ENCODE peak calls at places on chromosomes 7 and 10, in ten cellular contexts. One of them, this sample, is unnamed.

GRCh38 chr7:102991540-102992214 is 78.9 kb downstream of the LRRC17 start:
- DNase-seq in MCF 10A: peak; percentile 92
- DNase-seq in amniotic stem cell: peak; percentile 71
- DNase-seq in activated T-helper 1 cell treated with Interleukin-2 at 50 U/mL for 16 hours: no peak
- DNase-seq in HCT116: peak; percentile 96
- DNase-seq in glutamatergic neuron: no peak
- DNase-seq in NCI-H2171: no peak
- DNase-seq in germinal center: no peak
- DNase-seq in WTC11: no peak
- DNase-seq in activated naive CD4-positive, alpha-beta T cell treated with anti-CD3 and anti-CD28 coated beads, Interleukin-2, amount 50 U/mL, for 72 hours: no peak
- DNase-seq in this sample: no peak

GRCh38 chr10:25050402-25050801 is 34.0 kb downstream of the THNSL1 start:
- DNase-seq in MCF 10A: no peak
- DNase-seq in amniotic stem cell: no peak
- DNase-seq in activated T-helper 1 cell treated with Interleukin-2 at 50 U/mL for 16 hours: no peak
- DNase-seq in HCT116: no peak
- DNase-seq in glutamatergic neuron: no peak
- DNase-seq in NCI-H2171: no peak
- DNase-seq in germinal center: no peak
- DNase-seq in WTC11: no peak
- DNase-seq in activated naive CD4-positive, alpha-beta T cell treated with anti-CD3 and anti-CD28 coated beads, Interleukin-2, amount 50 U/mL, for 72 hours: no peak
- DNase-seq in this sample: no peak

GRCh38 chr7:134420509-134421125 is 38.3 kb downstream of the AKR1B1 start:
- DNase-seq in MCF 10A: peak; percentile 88
- DNase-seq in amniotic stem cell: no peak
- DNase-seq in activated T-helper 1 cell treated with Interleukin-2 at 50 U/mL for 16 hours: no peak
- DNase-seq in HCT116: peak; percentile 23
- DNase-seq in glutamatergic neuron: peak; percentile 54
- DNase-seq in NCI-H2171: peak; percentile 25
- DNase-seq in germinal center: peak; percentile 11
- DNase-seq in WTC11: peak; percentile 58
- DNase-seq in activated naive CD4-positive, alpha-beta T cell treated with anti-CD3 and anti-CD28 coated beads, Interleukin-2, amount 50 U/mL, for 72 hours: no peak
- DNase-seq in this sample: no peak

GRCh38 chr7:96657347-96658010 is 52.2 kb downstream of the SEM1 start:
- DNase-seq in MCF 10A: no peak
- DNase-seq in amniotic stem cell: no peak
- DNase-seq in activated T-helper 1 cell treated with Interleukin-2 at 50 U/mL for 16 hours: no peak
- DNase-seq in HCT116: no peak
- DNase-seq in glutamatergic neuron: no peak
- DNase-seq in NCI-H2171: no peak
- DNase-seq in germinal center: no peak
- DNase-seq in WTC11: peak; percentile 36
- DNase-seq in activated naive CD4-positive, alpha-beta T cell treated with anti-CD3 and anti-CD28 coated beads, Interleukin-2, amount 50 U/mL, for 72 hours: no peak
- DNase-seq in this sample: no peak

GRCh38 chr7:140674899-140675701 is 2.4 kb downstream of the ADCK2 start:
- DNase-seq in MCF 10A: peak; percentile 70
- DNase-seq in amniotic stem cell: no peak
- DNase-seq in activated T-helper 1 cell treated with Interleukin-2 at 50 U/mL for 16 hours: no peak
- DNase-seq in HCT116: peak; percentile 27
- DNase-seq in glutamatergic neuron: no peak
- DNase-seq in NCI-H2171: no peak
- DNase-seq in germinal center: no peak
- DNase-seq in WTC11: no peak
- DNase-seq in activated naive CD4-positive, alpha-beta T cell treated with anti-CD3 and anti-CD28 coated beads, Interleukin-2, amount 50 U/mL, for 72 hours: no peak
- DNase-seq in this sample: no peak

GRCh38 chr7:130400120-130400572 is 19.9 kb downstream of the CPA1 start:
- DNase-seq in MCF 10A: no peak
- DNase-seq in amniotic stem cell: peak; percentile 79
- DNase-seq in activated T-helper 1 cell treated with Interleukin-2 at 50 U/mL for 16 hours: no peak
- DNase-seq in HCT116: no peak
- DNase-seq in glutamatergic neuron: no peak
- DNase-seq in NCI-H2171: no peak
- DNase-seq in germinal center: no peak
- DNase-seq in WTC11: no peak
- DNase-seq in activated naive CD4-positive, alpha-beta T cell treated with anti-CD3 and anti-CD28 coated beads, Interleukin-2, amount 50 U/mL, for 72 hours: no peak
- DNase-seq in this sample: no peak

GRCh38 chr10:101050206-101051069 is 11.4 kb upstream of the KAZALD1 start:
- DNase-seq in MCF 10A: peak; percentile 64
- DNase-seq in amniotic stem cell: peak; percentile 50
- DNase-seq in activated T-helper 1 cell treated with Interleukin-2 at 50 U/mL for 16 hours: peak; percentile 70
- DNase-seq in HCT116: no peak
- DNase-seq in glutamatergic neuron: peak; percentile 87
- DNase-seq in NCI-H2171: peak; percentile 67
- DNase-seq in germinal center: peak; percentile 84
- DNase-seq in WTC11: peak; percentile 95
- DNase-seq in activated naive CD4-positive, alpha-beta T cell treated with anti-CD3 and anti-CD28 coated beads, Interleukin-2, amount 50 U/mL, for 72 hours: peak; percentile 95
- DNase-seq in this sample: peak; percentile 53

GRCh38 chr7:37031571-37032257 is 307.4 kb upstream of the AOAH start:
- DNase-seq in MCF 10A: peak; percentile 99
- DNase-seq in amniotic stem cell: peak; percentile 97
- DNase-seq in activated T-helper 1 cell treated with Interleukin-2 at 50 U/mL for 16 hours: no peak
- DNase-seq in HCT116: peak; percentile 99
- DNase-seq in glutamatergic neuron: no peak
- DNase-seq in NCI-H2171: no peak
- DNase-seq in germinal center: no peak
- DNase-seq in WTC11: no peak
- DNase-seq in activated naive CD4-positive, alpha-beta T cell treated with anti-CD3 and anti-CD28 coated beads, Interleukin-2, amount 50 U/mL, for 72 hours: peak; percentile 51
- DNase-seq in this sample: no peak

GRCh38 chr7:113698556-113699220 is 220.1 kb downstream of the PPP1R3A start:
- DNase-seq in MCF 10A: peak; percentile 49
- DNase-seq in amniotic stem cell: peak; percentile 0
- DNase-seq in activated T-helper 1 cell treated with Interleukin-2 at 50 U/mL for 16 hours: no peak
- DNase-seq in HCT116: peak; percentile 23
- DNase-seq in glutamatergic neuron: no peak
- DNase-seq in NCI-H2171: peak; percentile 13
- DNase-seq in germinal center: no peak
- DNase-seq in WTC11: peak; percentile 11
- DNase-seq in activated naive CD4-positive, alpha-beta T cell treated with anti-CD3 and anti-CD28 coated beads, Interleukin-2, amount 50 U/mL, for 72 hours: no peak
- DNase-seq in this sample: no peak

GRCh38 chr10:12806228-12807095 is 195.1 kb downstream of the CCDC3 start:
- DNase-seq in MCF 10A: no peak
- DNase-seq in amniotic stem cell: no peak
- DNase-seq in activated T-helper 1 cell treated with Interleukin-2 at 50 U/mL for 16 hours: no peak
- DNase-seq in HCT116: no peak
- DNase-seq in glutamatergic neuron: no peak
- DNase-seq in NCI-H2171: no peak
- DNase-seq in germinal center: no peak
- DNase-seq in WTC11: no peak
- DNase-seq in activated naive CD4-positive, alpha-beta T cell treated with anti-CD3 and anti-CD28 coated beads, Interleukin-2, amount 50 U/mL, for 72 hours: no peak
- DNase-seq in this sample: no peak

GRCh38 chr10:70379581-70380176 is 2.7 kb downstream of the LRRC20 start:
- DNase-seq in MCF 10A: peak; percentile 41
- DNase-seq in amniotic stem cell: no peak
- DNase-seq in activated T-helper 1 cell treated with Interleukin-2 at 50 U/mL for 16 hours: no peak
- DNase-seq in HCT116: no peak
- DNase-seq in glutamatergic neuron: no peak
- DNase-seq in NCI-H2171: no peak
- DNase-seq in germinal center: peak; percentile 70
- DNase-seq in WTC11: peak; percentile 57
- DNase-seq in activated naive CD4-positive, alpha-beta T cell treated with anti-CD3 and anti-CD28 coated beads, Interleukin-2, amount 50 U/mL, for 72 hours: peak; percentile 29
- DNase-seq in this sample: no peak

GRCh38 chr7:55144955-55145342 is 126.1 kb downstream of the EGFR start:
- DNase-seq in MCF 10A: no peak
- DNase-seq in amniotic stem cell: no peak
- DNase-seq in activated T-helper 1 cell treated with Interleukin-2 at 50 U/mL for 16 hours: no peak
- DNase-seq in HCT116: no peak
- DNase-seq in glutamatergic neuron: no peak
- DNase-seq in NCI-H2171: no peak
- DNase-seq in germinal center: no peak
- DNase-seq in WTC11: no peak
- DNase-seq in activated naive CD4-positive, alpha-beta T cell treated with anti-CD3 and anti-CD28 coated beads, Interleukin-2, amount 50 U/mL, for 72 hours: no peak
- DNase-seq in this sample: no peak

GRCh38 chr10:69321865-69322264 is 43.6 kb downstream of the HK1 start:
- DNase-seq in MCF 10A: no peak
- DNase-seq in amniotic stem cell: no peak
- DNase-seq in activated T-helper 1 cell treated with Interleukin-2 at 50 U/mL for 16 hours: no peak
- DNase-seq in HCT116: no peak
- DNase-seq in glutamatergic neuron: no peak
- DNase-seq in NCI-H2171: no peak
- DNase-seq in germinal center: no peak
- DNase-seq in WTC11: no peak
- DNase-seq in activated naive CD4-positive, alpha-beta T cell treated with anti-CD3 and anti-CD28 coated beads, Interleukin-2, amount 50 U/mL, for 72 hours: no peak
- DNase-seq in this sample: no peak

GRCh38 chr10:13794982-13795381 is 208.2 kb downstream of the PRPF18 start:
- DNase-seq in MCF 10A: no peak
- DNase-seq in amniotic stem cell: no peak
- DNase-seq in activated T-helper 1 cell treated with Interleukin-2 at 50 U/mL for 16 hours: no peak
- DNase-seq in HCT116: no peak
- DNase-seq in glutamatergic neuron: no peak
- DNase-seq in NCI-H2171: no peak
- DNase-seq in germinal center: no peak
- DNase-seq in WTC11: no peak
- DNase-seq in activated naive CD4-positive, alpha-beta T cell treated with anti-CD3 and anti-CD28 coated beads, Interleukin-2, amount 50 U/mL, for 72 hours: no peak
- DNase-seq in this sample: no peak

GRCh38 chr7:34821965-34822558 is 164.0 kb downstream of the NPSR1 start:
- DNase-seq in MCF 10A: no peak
- DNase-seq in amniotic stem cell: no peak
- DNase-seq in activated T-helper 1 cell treated with Interleukin-2 at 50 U/mL for 16 hours: no peak
- DNase-seq in HCT116: no peak
- DNase-seq in glutamatergic neuron: no peak
- DNase-seq in NCI-H2171: no peak
- DNase-seq in germinal center: no peak
- DNase-seq in WTC11: no peak
- DNase-seq in activated naive CD4-positive, alpha-beta T cell treated with anti-CD3 and anti-CD28 coated beads, Interleukin-2, amount 50 U/mL, for 72 hours: no peak
- DNase-seq in this sample: no peak

GRCh38 chr10:60981012-60981411 is 37.0 kb upstream of the RHOBTB1 start:
- DNase-seq in MCF 10A: no peak
- DNase-seq in amniotic stem cell: no peak
- DNase-seq in activated T-helper 1 cell treated with Interleukin-2 at 50 U/mL for 16 hours: no peak
- DNase-seq in HCT116: no peak
- DNase-seq in glutamatergic neuron: no peak
- DNase-seq in NCI-H2171: no peak
- DNase-seq in germinal center: no peak
- DNase-seq in WTC11: no peak
- DNase-seq in activated naive CD4-positive, alpha-beta T cell treated with anti-CD3 and anti-CD28 coated beads, Interleukin-2, amount 50 U/mL, for 72 hours: no peak
- DNase-seq in this sample: no peak

GRCh38 chr7:134290286-134290685 is 26.4 kb downstream of the SLC35B4 start:
- DNase-seq in MCF 10A: peak; percentile 63
- DNase-seq in amniotic stem cell: no peak
- DNase-seq in activated T-helper 1 cell treated with Interleukin-2 at 50 U/mL for 16 hours: no peak
- DNase-seq in HCT116: no peak
- DNase-seq in glutamatergic neuron: no peak
- DNase-seq in NCI-H2171: no peak
- DNase-seq in germinal center: no peak
- DNase-seq in WTC11: no peak
- DNase-seq in activated naive CD4-positive, alpha-beta T cell treated with anti-CD3 and anti-CD28 coated beads, Interleukin-2, amount 50 U/mL, for 72 hours: no peak
- DNase-seq in this sample: no peak

This sample was measured in stimulated activated naive B cell treated with anti-CD40 and anti-IgM and Interleukin-4, amounts not matched to agents 10 μg/mL and 1 μg/mL and 100 μg/mL, for 72 hours.